ENCODE peak calls at places on chromosomes 7 and 10, in four cellular contexts. Q is K562, W is GM12878, P is SK-N-SH. O is an unnamed sample.

GRCh38 chr10:12844796-12845524 is 156.6 kb downstream of the CCDC3 start:
- DNase-seq in Q (no peak), W (no peak), P (peak; percentile 11), O (no peak)

GRCh38 chr10:114102253-114102652 is 58.6 kb downstream of the ADRB1 start:
- DNase-seq in Q (no peak), W (no peak), P (no peak), O (no peak)

GRCh38 chr7:157431951-157432540 is 95.2 kb downstream of the DNAJB6 start:
- DNase-seq in Q (no peak), W (no peak), P (no peak), O (no peak)

GRCh38 chr7:91212592-91212991 is 51.6 kb upstream of the FZD1 start:
- DNase-seq in Q (no peak), W (no peak), P (no peak), O (no peak)

GRCh38 chr10:110862961-110863360 is 8.8 kb upstream of the PDCD4 start:
- DNase-seq in Q (no peak), W (no peak), P (no peak), O (no peak)

GRCh38 chr7:108287857-108288256 is 157.7 kb upstream of the LAMB4 start:
- DNase-seq in Q (no peak), W (no peak), P (no peak), O (no peak)

GRCh38 chr7:123218866-123219265 is 19.1 kb upstream of the SLC13A1 start:
- DNase-seq in Q (no peak), W (no peak), P (no peak), O (no peak)

GRCh38 chr7:148700693-148701092 is 2.0 kb downstream of the CUL1 start:
- DNase-seq in Q (peak; percentile 88), W (no peak), P (peak; percentile 50), O (no peak)

GRCh38 chr10:10872035-10872673 is 145.5 kb upstream of the CELF2 start:
- DNase-seq in Q (no peak), W (no peak), P (no peak), O (no peak)

GRCh38 chr10:93751832-93752231 is 5.9 kb upstream of the LGI1 start:
- DNase-seq in Q (peak; percentile 5), W (no peak), P (peak; percentile 55), O (peak; percentile 42)

DNA sequence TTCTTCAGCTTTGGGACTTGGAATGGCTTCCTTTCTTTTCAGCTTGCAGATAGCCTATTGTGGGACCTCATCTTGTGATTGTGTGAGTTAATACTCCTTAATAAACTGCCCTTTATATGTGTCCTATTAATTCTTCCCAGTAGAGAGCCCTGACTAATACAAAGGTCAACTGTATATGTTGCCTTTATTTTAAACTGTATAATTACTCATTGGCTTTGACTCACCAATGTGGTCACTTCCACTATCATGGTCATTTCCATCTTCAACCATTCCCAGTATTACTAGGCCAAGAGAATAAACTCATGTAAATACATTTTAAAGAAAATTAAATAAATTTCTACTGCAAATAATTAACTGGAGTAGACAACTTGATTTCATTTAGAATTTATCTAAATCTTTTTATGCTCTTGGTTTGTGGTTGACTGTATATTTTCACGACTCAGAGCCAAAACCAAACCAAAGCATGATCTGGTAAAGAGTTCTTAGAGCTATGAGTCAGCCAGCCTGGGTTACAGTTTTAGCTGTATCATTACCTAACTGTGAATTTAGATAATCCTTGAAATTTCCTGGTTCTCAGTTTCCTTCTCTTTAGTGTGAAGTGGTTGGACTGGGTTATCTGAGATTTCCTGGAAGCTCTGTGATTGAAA is 188.4 kb downstream of the PPP1R3A start:
- DNase-seq in Q (no peak), W (no peak), P (no peak), O (no peak)
- TF ChIP-seq USF1 in Q (no peak), W (no peak), P (no peak), O (no peak)

GRCh38 chr10:74813860-74814259 is 12.5 kb upstream of the KAT6B start:
- DNase-seq in Q (no peak), W (no peak), P (no peak), O (no peak)

GRCh38 chr10:74816824-74817498 is 9.4 kb upstream of the KAT6B start:
- DNase-seq in Q (peak; percentile 21), W (no peak), P (peak; percentile 37), O (no peak)

GRCh38 chr10:74814792-74815191 is 11.6 kb upstream of the KAT6B start:
- DNase-seq in Q (no peak), W (no peak), P (no peak), O (no peak)

GRCh38 chr10:74810087-74810486 is 16.3 kb upstream of the KAT6B start:
- DNase-seq in Q (no peak), W (no peak), P (no peak), O (no peak)

GRCh38 chr10:74813371-74813770 is 13.0 kb upstream of the KAT6B start:
- DNase-seq in Q (no peak), W (no peak), P (no peak), O (peak; percentile 62)
- TF ChIP-seq USF1 in Q (no peak), W (no peak), P (no peak), O (no peak)

GRCh38 chr7:138167869-138168296 is 91.6 kb downstream of the AKR1D1 start:
- DNase-seq in Q (no peak), W (no peak), P (no peak), O (no peak)
- TF ChIP-seq USF1 in Q (no peak), W (no peak), P (no peak), O (no peak)

DNA sequence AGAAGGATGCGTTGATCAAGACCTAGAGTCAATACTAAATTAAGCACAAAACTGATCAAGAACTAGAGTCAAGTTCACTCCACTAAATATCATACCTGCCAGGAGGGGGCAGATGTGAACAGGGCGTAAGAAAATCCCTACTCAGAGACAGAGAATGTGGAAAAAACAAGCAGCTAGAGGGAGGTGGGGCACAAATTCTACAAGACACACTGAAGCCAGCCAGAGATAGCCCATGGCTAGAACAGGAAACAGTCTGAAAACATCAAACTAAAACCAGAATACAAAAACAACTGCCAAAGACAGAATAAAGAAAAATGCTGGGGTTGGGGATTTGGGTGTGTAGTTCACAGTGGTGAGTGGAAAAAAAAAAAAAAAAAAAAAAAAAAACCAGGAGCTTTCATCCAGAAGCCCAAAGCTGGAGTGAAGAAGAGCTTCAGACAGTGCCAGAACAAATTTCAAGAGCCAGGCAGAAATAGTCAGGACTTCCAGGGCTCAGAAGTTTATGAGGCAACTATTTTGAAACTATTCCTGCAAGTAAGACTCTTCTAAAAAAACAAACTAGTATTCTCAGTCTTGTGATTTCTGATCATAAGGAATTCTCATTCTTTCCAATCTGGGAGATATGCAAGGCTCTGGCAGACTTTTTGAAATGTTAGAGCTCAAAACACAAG is 118.3 kb downstream of the CCDC71L start:
- DNase-seq in Q (peak; percentile 96), W (peak; percentile 57), P (peak; percentile 65), O (peak; percentile 58)
- TF ChIP-seq USF1 in Q (no peak), W (no peak), P (no peak), O (no peak)

GRCh38 chr10:44039599-44039998 is 345.3 kb downstream of the CXCL12 start:
- DNase-seq in Q (no peak), W (no peak), P (no peak), O (no peak)
- TF ChIP-seq USF1 in Q (no peak), W (no peak), P (no peak), O (no peak)

GRCh38 chr7:134854816-134855215 is 75.4 kb downstream of the CALD1 start:
- DNase-seq in Q (peak; percentile 11), W (no peak), P (no peak), O (no peak)
- TF ChIP-seq USF1 in Q (no peak), W (no peak), P (no peak), O (no peak)

GRCh38 chr7:42790196-42790595 is 121.7 kb downstream of the C7orf25 start:
- DNase-seq in Q (no peak), W (no peak), P (no peak), O (no peak)

GRCh38 chr7:42794673-42795072 is 117.2 kb downstream of the C7orf25 start:
- DNase-seq in Q (no peak), W (no peak), P (no peak), O (no peak)

GRCh38 chr7:42792841-42793240 is 119.0 kb downstream of the C7orf25 start:
- DNase-seq in Q (no peak), W (no peak), P (no peak), O (no peak)
- TF ChIP-seq USF1 in Q (no peak), W (no peak), P (no peak), O (no peak)

DNA sequence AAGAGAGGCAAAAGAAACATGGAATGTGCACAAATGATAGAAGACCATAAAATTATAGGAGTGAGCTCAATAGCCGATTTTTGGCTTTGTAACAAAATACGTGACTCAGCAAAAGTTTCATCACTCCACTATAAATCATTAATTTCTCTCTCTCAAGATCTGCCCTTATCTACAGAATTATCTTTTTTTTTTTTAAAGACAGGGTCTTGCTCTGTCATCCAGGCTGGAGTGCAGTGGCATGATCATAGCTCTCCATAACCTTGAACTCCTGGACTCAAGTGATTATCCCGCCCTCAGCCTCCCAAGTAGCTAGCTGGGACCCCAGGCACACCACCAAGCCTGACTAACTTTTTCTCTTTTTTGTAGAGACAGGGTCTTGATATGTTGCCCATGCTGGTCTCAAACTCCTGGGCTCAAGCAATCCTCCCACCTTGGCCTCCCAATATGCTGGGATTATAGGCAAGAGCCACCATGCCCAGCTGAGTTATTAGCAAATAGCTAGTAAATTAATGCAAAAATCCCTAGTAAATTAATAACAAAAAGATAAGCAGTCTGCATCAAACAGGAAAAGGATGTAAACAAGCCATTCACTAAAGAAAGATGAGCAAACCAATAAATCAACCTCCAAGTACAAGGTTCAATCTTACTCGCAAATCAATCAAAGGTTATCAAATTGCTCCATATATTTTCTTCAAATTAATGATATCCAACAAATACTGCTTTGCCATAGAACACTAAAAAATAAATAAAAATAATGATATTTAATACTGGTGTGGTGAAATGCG is 450.7 kb downstream of the PARD3 start:
- DNase-seq in Q (no peak), W (no peak), P (no peak), O (no peak)
- TF ChIP-seq USF1 in Q (no peak), W (no peak), P (no peak), O (no peak)